ENCODE peak calls at places on chromosomes 2 and 18, in five cellular contexts. L is ovary, S is testis, T is IMR-90, H is sigmoid colon. O is an unnamed sample.
A peak's percentile ranks its signal among the peaks of the same experiment; 100 is the strongest.

GRCh38 chr18:12403601-12404506 is 3.9 kb upstream of the PRELID3A start:
- DNase-seq in H (no peak), L (no peak), S (no peak), T (peak; percentile 91), O (no peak)

GRCh38 chr2:46847185-46847710 is 68.4 kb downstream of the MCFD2 start:
- DNase-seq in S (peak; percentile 95), H (peak; percentile 99), T (peak; percentile 96), L (peak; percentile 96), O (peak; percentile 94)

GRCh38 chr2:46893231-46893943 is 22.2 kb downstream of the MCFD2 start:
- DNase-seq in L (no peak), S (no peak), H (no peak), T (peak; percentile 63), O (no peak)

GRCh38 chr2:42907835-42908234 is 115.5 kb upstream of the HAAO start:
- DNase-seq in H (no peak), T (no peak), L (no peak), S (no peak), O (no peak)

GRCh38 chr2:240322991-240323390 is 112.5 kb upstream of the GPC1 start:
- DNase-seq in T (no peak), L (no peak), H (no peak), S (no peak), O (no peak)

GRCh38 chr2:11019614-11020013 is 107.9 kb downstream of the KCNF1 start:
- DNase-seq in S (no peak), L (no peak), H (no peak), T (no peak), O (no peak)

GRCh38 chr2:51165534-51166260 is 133.8 kb upstream of the NRXN1 start:
- DNase-seq in T (peak; percentile 60), H (no peak), L (no peak), S (no peak), O (no peak)

GRCh38 chr2:221573430-221574230 is 1.5 kb upstream of the EPHA4 start:
- DNase-seq in H (peak; percentile 91), S (peak; percentile 93), T (peak; percentile 67), L (peak; percentile 88), O (peak; percentile 86)

GRCh38 chr2:46540496-46541342 is 61.4 kb downstream of the TMEM247 start:
- DNase-seq in S (no peak), L (no peak), H (no peak), T (peak; percentile 86), O (peak; percentile 53)

GRCh38 chr2:79040967-79041582 is 15.6 kb downstream of the REG3G start:
- DNase-seq in S (no peak), H (no peak), T (no peak), L (no peak), O (no peak)
- TF ChIP-seq CTCF in S (peak; percentile 15), H (no peak), T (peak; percentile 16), L (no peak), O (no peak)

DNA sequence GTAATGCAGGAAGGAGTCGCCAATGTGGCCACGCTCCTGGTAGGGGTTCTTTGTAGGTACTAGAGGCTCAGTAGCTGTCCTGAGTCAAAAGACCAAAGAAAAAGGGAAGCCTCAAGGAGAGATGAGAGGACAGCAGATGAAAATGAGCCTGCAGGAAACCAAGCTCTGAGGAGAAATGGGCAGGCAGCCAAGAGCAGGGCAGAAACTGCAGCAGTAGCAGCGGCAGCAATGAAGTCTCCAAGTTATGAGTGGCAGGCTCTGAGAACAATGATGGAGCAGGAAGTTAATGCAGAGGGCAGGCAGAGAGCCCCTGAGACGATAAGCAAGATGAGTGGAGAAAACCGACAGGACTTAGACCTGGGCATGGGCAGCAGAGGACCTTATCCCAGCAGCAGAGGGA is 48.2 kb upstream of the TMEM200C start:
- DNase-seq in T (peak; percentile 25), H (no peak), L (no peak), S (no peak), O (no peak)
- H3K4me1 ChIP-seq in T (peaks cover 1% of the 10 kb centered on the region), H (no peaks in the 10 kb centered on the region), L (no peaks in the 10 kb centered on the region), S (no peaks in the 10 kb centered on the region), O (no peaks in the 10 kb centered on the region)

GRCh38 chr2:33484042-33484621 is 7.7 kb downstream of the RASGRP3 start:
- DNase-seq in L (no peak), T (peak; percentile 32), H (no peak), S (no peak), O (no peak)
- TF ChIP-seq POLR2A in L (no peak), T (no peak), H (no peak), S (no peak), O (no peak)

GRCh38 chr18:7565677-7566076 is 1.4 kb upstream of the PTPRM start:
- DNase-seq in T (no peak), S (no peak), H (no peak), L (no peak), O (no peak)

GRCh38 chr18:7566587-7567486 is at the start of gene PTPRM:
- DNase-seq in T (peak; percentile 78), L (peak; percentile 86), H (peak; percentile 97), S (peak; percentile 87), O (peak; percentile 86)

GRCh38 chr18:7567487-7568425 is 640 bp downstream of the PTPRM start:
- DNase-seq in T (peak; percentile 64), L (peak; percentile 54), H (peak; percentile 83), S (peak; percentile 56), O (peak; percentile 57)

GRCh38 chr18:7566244-7566586 is 901 bp upstream of the PTPRM start:
- DNase-seq in L (no peak), H (no peak), S (no peak), T (no peak), O (no peak)

DNA sequence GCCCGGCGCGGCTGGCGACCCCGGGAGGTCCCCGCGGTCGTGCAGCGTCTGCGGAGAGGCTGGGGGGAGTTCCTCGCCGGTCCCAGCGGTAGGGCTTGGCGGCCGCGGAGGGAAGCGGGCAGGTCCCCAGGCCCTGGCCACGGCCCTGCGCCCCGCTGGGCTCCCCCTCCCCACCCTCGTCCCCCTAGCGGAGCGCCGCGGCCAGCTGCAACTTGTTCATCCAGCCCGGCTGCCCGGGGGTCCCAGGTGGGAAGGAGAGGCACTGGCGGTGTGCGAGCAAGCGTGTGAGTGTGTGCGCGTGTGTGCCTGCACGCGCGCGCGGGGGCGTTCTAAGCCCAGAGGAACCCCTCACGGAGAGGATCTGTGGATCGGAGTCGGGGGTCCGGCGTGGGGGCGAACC is 1.3 kb downstream of the PTPRM start:
- DNase-seq in T (peak; percentile 20), H (peak; percentile 71), S (peak; percentile 53), L (peak; percentile 58), O (peak; percentile 28)
- TF ChIP-seq CTCF in T (no peak), H (no peak), S (no peak), L (no peak), O (no peak)

GRCh38 chr2:239266779-239267410 is 133.9 kb downstream of the HDAC4 start:
- DNase-seq in L (no peak), T (no peak), S (no peak), H (peak; percentile 64), O (no peak)
- H3K4me1 ChIP-seq in L (peaks cover 51% of the 10 kb centered on the region), T (peaks cover 49% of the 10 kb centered on the region), S (peaks cover 50% of the 10 kb centered on the region), H (peaks cover 100% of the 10 kb centered on the region), O (peaks cover 3% of the 10 kb centered on the region)

GRCh38 chr18:50878345-50879301 is at the start of gene ME2:
- DNase-seq in H (peak; percentile 96), T (peak; percentile 86), S (peak; percentile 94), L (peak; percentile 90), O (peak; percentile 89)
- TF ChIP-seq POLR2A in H (peak; percentile 62), T (peak; percentile 75), S (peak; percentile 92), L (peak; percentile 78), O (peak; percentile 92)